ENCODE peak calls at places on chromosomes 2 and 18, in four cellular contexts. Z is GM12878, T is H1, K is HepG2. B is an unnamed sample.

GRCh38 chr2:108607706-108608301 is 73.5 kb downstream of the LIMS1 start:
- DNase-seq in K (peak), T (no peak), Z (no peak), B (peak)

GRCh38 chr2:199160677-199161465 is 296.9 kb downstream of the SATB2 start:
- DNase-seq in T (no peak), Z (no peak), K (peak), B (no peak)

GRCh38 chr18:78459646-78460045 is 520.0 kb upstream of the SALL3 start:
- DNase-seq in T (no peak), K (no peak), Z (no peak), B (no peak)

GRCh38 chr2:240191001-240191400 is 50.5 kb upstream of the OTOS start:
- DNase-seq in T (no peak), K (no peak), Z (no peak), B (no peak)

GRCh38 chr18:62741118-62741566 is 25.8 kb downstream of the PHLPP1 start:
- DNase-seq in T (no peak), K (peak), Z (no peak), B (no peak)

GRCh38 chr18:21453512-21453862 is 147.0 kb downstream of the ESCO1 start:
- DNase-seq in T (no peak), K (no peak), Z (no peak), B (no peak)

GRCh38 chr2:220227272-220227920 is 600.0 kb downstream of the SLC4A3 start:
- DNase-seq in K (no peak), T (no peak), Z (no peak), B (no peak)

GRCh38 chr2:1816414-1816911 is 72.1 kb upstream of the PXDN start:
- DNase-seq in K (no peak), Z (no peak), T (no peak), B (no peak)

GRCh38 chr2:188986839-188987238 is 12.7 kb downstream of the COL3A1 start:
- DNase-seq in K (no peak), Z (no peak), T (no peak), B (peak)

GRCh38 chr2:232415736-232416520 is 9.3 kb downstream of the ALPG start:
- DNase-seq in Z (no peak), T (no peak), K (no peak), B (peak)

GRCh38 chr18:52409732-52410131 is 69.7 kb downstream of the DCC start:
- DNase-seq in T (no peak), Z (peak), K (peak), B (no peak)

GRCh38 chr2:207875473-207876212 is 105.9 kb upstream of the FZD5 start:
- DNase-seq in Z (no peak), K (peak), T (no peak), B (no peak)

GRCh38 chr18:58605027-58606020 is 23.6 kb downstream of the ALPK2 start:
- DNase-seq in Z (peak), K (peak), T (no peak), B (no peak)

GRCh38 chr2:173002751-173003541 is 72.7 kb upstream of the MAP3K20 start:
- DNase-seq in K (peak), T (no peak), Z (no peak), B (no peak)

GRCh38 chr2:229650886-229651285 is 63.5 kb downstream of the DNER start:
- DNase-seq in Z (no peak), T (no peak), K (no peak), B (no peak)

GRCh38 chr2:14745288-14746076 is 113.0 kb downstream of the LRATD1 start:
- DNase-seq in T (no peak), Z (no peak), K (no peak), B (no peak)

GRCh38 chr2:160228141-160228963 is 28.3 kb upstream of the ITGB6 start:
- DNase-seq in K (no peak), Z (no peak), T (no peak), B (no peak)

GRCh38 chr2:48961009-48961408 is 193.3 kb downstream of the FSHR start:
- DNase-seq in K (no peak), Z (no peak), T (no peak), B (no peak)

GRCh38 chr2:227406177-227407031 is 18.7 kb upstream of the SCYGR1 start:
- DNase-seq in Z (no peak), T (peak), K (peak), B (peak)

GRCh38 chr2:189548686-189549439 is 31.7 kb downstream of the SLC40A1 start:
- DNase-seq in Z (no peak), K (peak), T (no peak), B (no peak)

GRCh38 chr2:102301867-102302362 is 9.4 kb upstream of the IL1RL1 start:
- DNase-seq in Z (peak), T (peak), K (no peak), B (no peak)

GRCh38 chr2:218317832-218318231 is 25.5 kb upstream of the TMBIM1 start:
- DNase-seq in K (no peak), T (no peak), Z (no peak), B (no peak)

GRCh38 chr2:59569124-59569523 is 984.3 kb downstream of the BCL11A start:
- DNase-seq in K (no peak), T (no peak), Z (no peak), B (no peak)

GRCh38 chr18:78496095-78496494 is 483.5 kb upstream of the SALL3 start:
- DNase-seq in Z (no peak), K (no peak), T (no peak), B (no peak)

GRCh38 chr2:75241696-75242095 is 42.4 kb upstream of the TACR1 start:
- DNase-seq in Z (no peak), T (no peak), K (peak), B (no peak)

GRCh38 chr2:75243219-75243618 is 43.9 kb upstream of the TACR1 start:
- DNase-seq in T (no peak), K (no peak), Z (no peak), B (no peak)

GRCh38 chr2:75246441-75247167 is 47.3 kb upstream of the TACR1 start:
- DNase-seq in K (no peak), Z (no peak), T (no peak), B (no peak)
- TF ChIP-seq TCF12 in K (no peak), Z (no peak), T (no peak), B (no peak)

GRCh38 chr2:71882949-71883472 is 264.7 kb downstream of the CYP26B1 start:
- DNase-seq in Z (no peak), T (no peak), K (peak), B (peak)
- H3K9ac ChIP-seq in Z (no peak), T (no peak), K (no peak), B (no peak)

DNA sequence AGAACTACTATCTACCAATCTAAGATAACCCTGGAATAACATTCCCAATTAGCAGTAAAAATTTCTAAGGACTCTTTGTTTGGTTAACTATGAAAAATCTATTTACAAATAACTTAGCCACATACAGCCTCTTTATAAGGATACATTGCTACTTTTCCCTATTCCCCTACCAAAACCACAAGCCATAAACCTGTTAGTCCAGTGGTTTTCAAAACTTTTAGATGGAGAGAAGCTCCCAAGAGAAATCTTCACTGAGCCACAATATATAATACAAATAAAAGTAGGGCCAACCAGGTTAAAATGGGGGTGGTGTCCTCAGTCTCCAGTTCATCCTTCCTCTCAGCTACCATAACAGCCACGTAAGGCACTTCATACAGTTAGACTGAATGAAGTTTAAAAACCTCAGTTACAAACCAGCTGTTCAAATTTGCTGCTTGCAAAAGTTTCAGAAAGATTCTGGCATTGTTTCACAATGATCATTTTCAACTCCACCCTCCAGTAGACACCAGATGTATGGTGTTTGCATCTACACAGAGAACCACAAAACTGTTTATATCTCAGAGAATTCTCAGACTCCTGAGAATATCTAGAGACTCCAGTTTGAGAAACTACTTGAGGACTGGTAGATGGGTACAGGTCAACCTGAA is 26.0 kb downstream of the SOS1 start:
- DNase-seq in T (no peak), K (no peak), Z (peak), B (no peak)
- TF ChIP-seq TCF12 in T (no peak), K (no peak), Z (no peak), B (no peak)

DNA sequence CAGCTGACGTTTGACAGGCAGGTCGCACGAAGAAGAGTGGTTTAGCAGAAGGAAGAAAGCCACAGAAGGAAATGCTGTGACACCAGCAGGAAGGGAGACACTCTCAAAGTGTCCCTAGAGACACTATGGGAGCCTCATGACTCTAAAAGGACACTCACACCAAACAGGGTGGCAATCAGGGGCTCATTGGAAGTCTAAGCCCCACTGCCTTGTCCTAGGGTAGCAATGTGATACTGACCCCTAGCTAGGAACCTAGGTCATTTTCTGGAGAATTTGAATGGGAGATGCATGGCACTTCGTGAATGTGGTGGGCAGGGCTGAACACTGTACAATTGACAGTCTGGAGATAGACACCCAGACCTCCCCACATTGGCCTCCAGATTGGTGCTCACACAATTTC is 385.0 kb downstream of the EIPR1 start:
- DNase-seq in T (no peak), Z (no peak), K (no peak), B (no peak)
- H3K9ac ChIP-seq in T (no peak), Z (no peak), K (no peak), B (no peak)

DNA sequence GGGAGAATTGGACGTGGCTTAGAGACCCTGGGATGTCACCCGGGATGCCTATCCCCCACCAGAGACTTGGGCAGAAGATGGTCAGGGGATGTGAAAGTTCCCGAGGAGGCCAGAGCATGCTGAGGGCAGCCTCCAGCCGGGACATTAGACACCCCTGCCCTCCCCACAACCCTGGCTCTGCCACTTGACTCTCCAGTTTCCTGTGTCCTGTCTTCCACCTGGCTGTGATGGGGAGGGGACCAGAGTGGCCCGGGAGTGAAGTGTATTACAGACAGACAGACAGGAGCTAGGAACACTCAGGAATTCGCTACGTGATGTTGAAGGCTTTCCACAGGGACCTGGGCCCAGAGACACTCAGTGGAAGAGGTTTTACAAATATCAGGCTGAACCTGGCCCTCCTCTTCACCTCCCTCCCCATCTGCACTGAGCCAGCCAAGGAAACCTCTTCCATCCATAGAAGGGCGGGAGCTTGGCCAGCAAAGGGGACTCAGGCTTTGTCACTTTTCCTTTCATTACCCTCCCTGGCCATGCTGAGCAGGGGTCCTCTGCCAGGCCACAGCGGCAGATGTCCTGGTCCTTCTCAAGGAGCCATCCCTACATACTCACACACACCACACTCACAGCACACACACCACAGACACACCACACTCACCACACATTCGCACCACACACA is 60.7 kb downstream of the SDC1 start:
- DNase-seq in Z (no peak), T (no peak), K (no peak), B (no peak)
- TF ChIP-seq TCF12 in Z (no peak), T (no peak), K (no peak), B (no peak)

DNA sequence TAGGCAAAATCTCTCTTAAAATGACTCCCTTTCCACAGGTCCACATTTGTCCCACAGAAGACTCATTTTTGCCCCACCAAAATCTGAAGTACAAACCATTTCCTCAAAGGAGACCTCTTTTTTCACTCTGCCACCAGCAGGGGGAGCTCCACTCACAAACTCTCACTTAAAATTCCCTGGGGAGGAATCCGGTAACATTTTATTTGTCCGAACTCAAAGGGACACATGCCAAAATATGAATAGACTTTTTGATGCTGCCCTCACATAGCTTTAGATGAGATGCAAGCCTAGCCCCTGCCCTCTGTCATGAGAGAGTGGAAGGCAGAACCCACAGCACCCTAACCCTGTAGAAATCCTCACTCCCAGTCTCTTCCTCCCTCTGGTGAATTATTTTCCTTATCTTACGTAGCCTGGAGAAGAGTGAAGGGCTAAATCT is 57.1 kb downstream of the RMDN2 start:
- DNase-seq in K (peak), T (peak), Z (peak), B (peak)
- H3K9ac ChIP-seq in K (no peak), T (no peak), Z (no peak), B (no peak)

DNA sequence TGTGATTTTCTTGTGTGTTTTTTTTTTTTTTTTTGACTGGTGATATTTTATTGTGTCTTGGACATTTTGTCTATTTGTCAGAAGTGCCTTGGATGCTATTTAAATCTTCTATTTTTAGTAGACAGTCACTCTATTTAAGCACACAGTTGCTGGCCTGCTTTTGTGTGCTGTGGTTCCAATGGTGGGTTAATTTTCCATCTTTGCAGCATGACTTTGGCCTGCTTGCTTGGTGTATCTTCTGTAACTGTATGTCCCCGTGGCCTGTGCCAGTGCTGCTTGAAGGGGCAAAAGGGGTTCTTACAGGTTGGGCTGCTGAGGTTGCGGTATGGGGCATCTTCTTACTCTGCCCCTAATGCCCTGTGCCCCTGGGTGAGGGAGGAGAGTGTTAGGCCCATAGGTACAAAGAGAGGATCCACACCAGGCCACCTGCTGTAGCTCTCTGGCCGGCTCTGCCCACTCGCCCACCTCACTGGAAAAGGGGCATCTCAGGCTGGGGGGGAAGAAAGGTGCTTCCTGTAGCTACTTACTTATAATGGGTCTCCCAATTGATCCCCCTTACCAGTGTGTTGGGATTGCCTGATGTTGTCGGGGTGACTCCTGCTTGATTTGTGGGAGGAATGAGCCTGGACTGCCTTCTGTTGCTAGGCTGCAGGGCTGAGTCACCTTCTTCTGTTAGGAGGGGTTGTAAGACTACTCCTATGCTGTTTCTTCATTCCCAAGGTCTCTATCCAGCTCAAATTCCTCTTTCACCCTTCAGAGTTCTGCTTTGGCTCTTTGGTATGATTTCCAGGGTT is 490.0 kb upstream of the HS6ST1 start:
- DNase-seq in Z (no peak), T (no peak), K (no peak), B (no peak)
- TF ChIP-seq TCF12 in Z (no peak), T (no peak), K (no peak), B (no peak)

DNA sequence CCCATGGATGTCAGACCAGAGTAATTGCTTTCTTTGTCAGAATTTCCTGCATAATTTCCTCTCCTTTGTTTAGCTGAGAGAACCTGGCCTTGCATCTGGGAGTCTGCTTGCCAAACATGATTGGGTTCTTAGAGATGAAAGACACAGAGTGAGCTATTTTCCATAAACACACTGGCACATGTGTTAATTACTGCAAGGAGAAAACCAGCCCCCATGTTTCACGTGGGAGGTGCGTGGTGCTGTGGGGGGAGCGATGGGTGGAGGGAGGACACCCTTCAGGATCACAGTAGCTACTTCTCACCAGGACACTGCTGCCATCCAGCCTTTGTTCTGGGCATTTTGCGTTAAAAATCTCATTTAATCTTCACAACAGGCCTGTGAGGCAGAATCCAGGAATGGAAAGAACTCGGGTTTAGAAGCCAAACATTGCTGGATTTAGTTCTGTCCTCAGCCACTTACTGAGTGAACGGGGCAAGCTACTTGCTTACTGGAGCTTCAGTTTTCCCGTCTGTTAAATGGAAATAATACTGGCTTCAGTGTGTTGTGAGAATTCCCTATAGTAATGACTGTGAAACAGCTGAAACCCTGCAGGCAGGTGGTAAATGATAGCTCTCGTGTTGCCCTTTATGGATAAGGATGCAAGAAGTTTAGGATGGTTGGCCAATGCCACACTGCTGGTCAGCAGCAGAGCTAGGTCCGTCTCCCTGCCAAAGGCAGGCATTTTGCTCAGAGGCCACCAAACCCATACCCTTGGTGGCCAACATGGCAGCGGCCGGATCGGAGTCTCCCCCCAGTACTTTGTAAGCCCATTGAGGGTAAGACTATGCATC is 100.1 kb upstream of the ASAP2 start:
- DNase-seq in Z (no peak), T (no peak), K (no peak), B (no peak)
- H3K9ac ChIP-seq in Z (no peak), T (no peak), K (no peak), B (no peak)

GRCh38 chr2:37781028-37781427 is 109.6 kb upstream of the CDC42EP3 start:
- DNase-seq in Z (no peak), T (no peak), K (no peak), B (no peak)
- TF ChIP-seq TCF12 in Z (no peak), T (no peak), K (no peak), B (peak)

DNA sequence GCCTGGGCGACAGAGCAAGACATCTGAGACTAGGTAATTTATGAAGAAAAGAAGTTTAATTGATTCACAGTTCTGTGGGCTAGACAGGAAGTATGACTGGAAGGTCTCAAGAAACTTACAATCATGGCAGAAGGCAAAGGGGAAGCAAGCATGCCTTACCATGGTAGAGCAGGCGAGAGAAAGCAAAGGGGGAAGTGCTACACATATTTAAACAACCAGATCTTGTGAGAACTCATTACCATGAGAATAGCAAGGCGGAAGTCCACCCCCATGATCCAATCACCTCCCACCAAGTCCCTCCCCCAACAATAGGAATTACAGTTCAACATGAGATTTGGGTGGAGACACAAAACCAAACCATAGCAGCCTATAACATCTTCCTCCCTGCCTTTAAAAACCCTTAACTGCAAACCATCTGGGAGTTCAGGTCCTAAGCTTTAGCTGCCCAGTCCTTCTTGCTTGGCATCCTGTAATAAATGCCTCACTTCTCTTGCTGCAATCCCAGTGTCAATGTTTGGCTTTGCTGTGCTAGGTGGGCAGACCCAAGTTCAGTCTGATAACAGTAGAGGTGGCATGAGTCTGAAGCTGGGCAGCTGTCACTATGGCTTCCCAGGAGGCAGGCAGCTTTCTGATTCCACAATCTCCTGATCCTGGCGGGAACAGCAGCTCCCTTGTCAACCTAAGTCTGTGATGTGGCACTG is 11.2 kb upstream of the SP5 start:
- DNase-seq in Z (no peak), T (no peak), K (peak), B (no peak)
- H3K9ac ChIP-seq in Z (no peak), T (no peak), K (no peak), B (no peak)

B was measured in SK-N-SH.